ENCODE peak calls at places on chromosomes 4 and X, in nine cellular contexts. E is substantia nigra; W is A673; U is mesenchymal stem cell; J is RWPE1; S is hepatocyte; O is cardiac muscle cell; Q is CD4-positive, alpha-beta T cell; A is prostate gland. N is an unnamed sample.

GRCh38 chrX:12950851-12951589 is 23.9 kb upstream of the TMSB4X start:
- DNase-seq in E (no peak), W (peak; percentile 61), U (no peak), J (no peak), S (peak; percentile 64), O (peak; percentile 55), Q (peak; percentile 67), A (no peak), N (peak; percentile 39)

GRCh38 chr4:155818639-155819038 is 47.4 kb downstream of the ASIC5 start:
- DNase-seq in E (no peak), W (no peak), U (no peak), J (peak; percentile 3), S (no peak), O (no peak), Q (no peak), A (no peak), N (no peak)

GRCh38 chr4:125432078-125432477 is 117.3 kb downstream of the FAT4 start:
- DNase-seq in E (peak; percentile 2), W (peak; percentile 39), U (peak; percentile 66), J (no peak), S (peak; percentile 13), O (peak; percentile 53), Q (no peak), A (no peak), N (no peak)

GRCh38 chrX:13732246-13733067 is 2.0 kb downstream of the TRAPPC2 start:
- DNase-seq in E (no peak), W (peak; percentile 5), U (no peak), J (no peak), S (no peak), O (no peak), Q (no peak), A (no peak), N (no peak)

GRCh38 chr4:150962245-150962644 is 52.8 kb downstream of the LRBA start:
- DNase-seq in E (no peak), W (no peak), U (no peak), J (no peak), S (no peak), O (no peak), Q (no peak), A (no peak), N (no peak)

GRCh38 chr4:41189076-41189475 is 25.3 kb downstream of the APBB2 start:
- DNase-seq in E (no peak), W (no peak), U (no peak), J (no peak), S (no peak), O (no peak), Q (no peak), A (no peak), N (no peak)

GRCh38 chr4:54063737-54064316 is 578 bp downstream of the CHIC2 start:
- DNase-seq in E (peak; percentile 28), W (peak; percentile 3), U (peak; percentile 54), J (no peak), S (peak; percentile 28), O (peak; percentile 34), Q (no peak), A (peak; percentile 22), N (peak; percentile 28)

GRCh38 chr4:14652522-14652921 is 349.8 kb upstream of the CPEB2 start:
- DNase-seq in E (no peak), W (no peak), U (no peak), J (no peak), S (no peak), O (no peak), Q (no peak), A (no peak), N (no peak)

GRCh38 chr4:107131295-107131694 is 95.2 kb upstream of the DKK2 start:
- DNase-seq in E (no peak), W (no peak), U (no peak), J (no peak), S (no peak), O (no peak), Q (no peak), A (no peak), N (no peak)

GRCh38 chr4:6928067-6928466 is 18.4 kb downstream of the TBC1D14 start:
- DNase-seq in E (no peak), W (no peak), U (no peak), J (no peak), S (no peak), O (no peak), Q (no peak), A (no peak), N (no peak)

GRCh38 chr4:100721490-100721889 is 203.7 kb upstream of the EMCN start:
- DNase-seq in E (no peak), W (no peak), U (no peak), J (no peak), S (no peak), O (no peak), Q (no peak), A (no peak), N (no peak)

GRCh38 chr4:2261853-2262144 is at the start of gene MXD4:
- DNase-seq in E (no peak), W (peak; percentile 24), U (no peak), J (no peak), S (no peak), O (no peak), Q (no peak), A (no peak), N (no peak)

GRCh38 chrX:65586491-65586890 is 51.9 kb upstream of the LAS1L start:
- DNase-seq in E (no peak), W (no peak), U (no peak), J (no peak), S (no peak), O (no peak), Q (no peak), A (no peak), N (no peak)

GRCh38 chr4:121936101-121936500 is 15.8 kb downstream of the TRPC3 start:
- DNase-seq in E (no peak), W (no peak), U (no peak), J (no peak), S (no peak), O (no peak), Q (no peak), A (no peak), N (no peak)

GRCh38 chr4:30720021-30720655 is at the start of gene PCDH7:
- DNase-seq in E (peak; percentile 4), W (peak; percentile 91), U (peak; percentile 85), J (peak; percentile 48), S (peak; percentile 66), O (peak; percentile 69), Q (no peak), A (peak; percentile 51), N (peak; percentile 43)

GRCh38 chrX:104335765-104336164 is 81.0 kb upstream of the ESX1 start:
- DNase-seq in E (no peak), W (no peak), U (peak; percentile 92), J (no peak), S (no peak), O (no peak), Q (no peak), A (no peak), N (no peak)

GRCh38 chr4:55075376-55075775 is 50.0 kb downstream of the KDR start:
- DNase-seq in E (no peak), W (no peak), U (no peak), J (no peak), S (no peak), O (no peak), Q (no peak), A (no peak), N (no peak)

GRCh38 chr4:181645489-181645888 is 597.7 kb upstream of the TENM3 start:
- DNase-seq in E (no peak), W (no peak), U (no peak), J (no peak), S (no peak), O (no peak), Q (no peak), A (no peak), N (no peak)

DNA sequence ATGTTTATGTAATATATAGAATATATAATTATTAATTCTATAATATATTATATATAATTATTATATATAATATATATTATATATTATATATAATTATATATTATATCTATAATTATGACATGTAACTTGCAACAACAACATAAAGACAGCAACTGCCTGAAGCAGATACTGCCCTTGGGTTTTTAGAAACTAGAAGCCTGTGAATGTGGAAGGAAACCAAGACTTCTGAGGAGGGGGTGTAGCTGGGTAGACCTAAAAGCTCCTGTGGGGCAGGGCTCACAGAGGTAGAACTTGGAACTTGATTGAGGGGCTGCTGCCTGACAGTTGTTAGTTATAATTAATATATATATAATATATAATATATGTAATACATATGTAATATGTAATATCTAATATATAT is 167.2 kb upstream of the SLIT2 start:
- DNase-seq in E (no peak), W (no peak), U (no peak), J (no peak), S (no peak), O (no peak), Q (no peak), A (no peak), N (no peak)
- H3K27ac ChIP-seq in E (no peak overlapping the region), W (no peak overlapping the region), U (no peak overlapping the region), J (no peak overlapping the region), S (no peak overlapping the region), O (no peak overlapping the region), Q (no peak overlapping the region), A (no peak overlapping the region), N (no peak overlapping the region)

GRCh38 chr4:95426455-95426854 is 122.3 kb downstream of the UNC5C start:
- DNase-seq in E (no peak), W (no peak), U (no peak), J (no peak), S (no peak), O (no peak), Q (no peak), A (no peak), N (no peak)
- H3K27ac ChIP-seq in E (no peak overlapping the region), W (no peak overlapping the region), U (no peak overlapping the region), J (no peak overlapping the region), S (no peak overlapping the region), O (no peak overlapping the region), Q (no peak overlapping the region), A (no peak overlapping the region), N (no peak overlapping the region)

GRCh38 chr4:123587983-123588494 is 191.4 kb downstream of the SPRY1 start:
- DNase-seq in E (no peak), W (peak; percentile 42), U (peak; percentile 99), J (peak; percentile 54), S (peak; percentile 79), O (no peak), Q (no peak), A (peak; percentile 89), N (peak; percentile 92)

GRCh38 chr4:123585111-123585510 is 188.5 kb downstream of the SPRY1 start:
- DNase-seq in E (no peak), W (no peak), U (no peak), J (no peak), S (no peak), O (no peak), Q (no peak), A (no peak), N (no peak)

GRCh38 chr4:123589361-123589760 is 192.8 kb downstream of the SPRY1 start:
- DNase-seq in E (no peak), W (no peak), U (no peak), J (no peak), S (no peak), O (no peak), Q (no peak), A (no peak), N (no peak)

GRCh38 chr4:123591875-123592274 is 195.3 kb downstream of the SPRY1 start:
- DNase-seq in E (no peak), W (no peak), U (no peak), J (no peak), S (no peak), O (no peak), Q (no peak), A (no peak), N (no peak)

GRCh38 chr4:123588631-123589223 is 192.1 kb downstream of the SPRY1 start:
- DNase-seq in E (no peak), W (no peak), U (peak; percentile 99), J (no peak), S (peak; percentile 19), O (no peak), Q (no peak), A (no peak), N (no peak)
- H3K27ac ChIP-seq in E (no peak overlapping the region), W (no peak overlapping the region), U (peak overlapping the region; percentile 95), J (no peak overlapping the region), S (peak overlapping the region; percentile 89), O (no peak overlapping the region), Q (no peak overlapping the region), A (peak overlapping the region; percentile 60), N (peak overlapping the region; percentile 81)

GRCh38 chr4:84796388-84796787 is 170.1 kb downstream of the WDFY3 start:
- DNase-seq in E (no peak), W (peak; percentile 9), U (no peak), J (no peak), S (no peak), O (no peak), Q (no peak), A (no peak), N (no peak)
- H3K27ac ChIP-seq in E (no peak overlapping the region), W (no peak overlapping the region), U (no peak overlapping the region), J (no peak overlapping the region), S (no peak overlapping the region), O (no peak overlapping the region), Q (no peak overlapping the region), A (no peak overlapping the region), N (no peak overlapping the region)